ENCODE peak calls at places on chromosomes 4 and X, in six cellular contexts. One of them, this sample, is unnamed.

GRCh38 chrX:82658492-82658891 is 849.6 kb upstream of the POU3F4 start:
- DNase-seq in trophoblast cell: no peak
- DNase-seq in mesenchymal stem cell: no peak
- DNase-seq in neuronal stem cell: no peak
- DNase-seq in H1: no peak
- DNase-seq in IMR-90: no peak
- DNase-seq in this sample: no peak

GRCh38 chr4:183399166-183399565 is 45.3 kb upstream of the CDKN2AIP start:
- DNase-seq in H1: no peak
- DNase-seq in IMR-90: no peak
- DNase-seq in neuronal stem cell: no peak
- DNase-seq in mesenchymal stem cell: no peak
- DNase-seq in trophoblast cell: no peak
- DNase-seq in this sample: no peak

GRCh38 chrX:48972214-48973164 is 845 bp upstream of the KCND1 start:
- DNase-seq in neuronal stem cell: no peak
- DNase-seq in mesenchymal stem cell: peak; percentile 58
- DNase-seq in IMR-90: peak; percentile 41
- DNase-seq in trophoblast cell: peak; percentile 44
- DNase-seq in H1: no peak
- DNase-seq in this sample: peak; percentile 73

GRCh38 chr4:109914356-109914755 is 1.7 kb downstream of the EGF start:
- DNase-seq in neuronal stem cell: no peak
- DNase-seq in trophoblast cell: no peak
- DNase-seq in IMR-90: no peak
- DNase-seq in mesenchymal stem cell: no peak
- DNase-seq in H1: no peak
- DNase-seq in this sample: no peak

GRCh38 chr4:590313-590841 is 14.3 kb upstream of the TMEM271 start:
- DNase-seq in mesenchymal stem cell: no peak
- DNase-seq in neuronal stem cell: no peak
- DNase-seq in trophoblast cell: no peak
- DNase-seq in H1: no peak
- DNase-seq in IMR-90: no peak
- DNase-seq in this sample: no peak

GRCh38 chr4:147831452-147832192 is 99.7 kb downstream of the ARHGAP10 start:
- DNase-seq in neuronal stem cell: no peak
- DNase-seq in trophoblast cell: peak; percentile 88
- DNase-seq in mesenchymal stem cell: peak; percentile 95
- DNase-seq in H1: no peak
- DNase-seq in IMR-90: peak; percentile 93
- DNase-seq in this sample: no peak

GRCh38 chr4:150305995-150306394 is 227.8 kb downstream of the DCLK2 start:
- DNase-seq in mesenchymal stem cell: peak; percentile 28
- DNase-seq in trophoblast cell: no peak
- DNase-seq in H1: no peak
- DNase-seq in neuronal stem cell: no peak
- DNase-seq in IMR-90: peak; percentile 55
- DNase-seq in this sample: no peak

GRCh38 chr4:154660052-154660451 is 47.6 kb upstream of the FGG start:
- DNase-seq in H1: no peak
- DNase-seq in neuronal stem cell: no peak
- DNase-seq in IMR-90: no peak
- DNase-seq in trophoblast cell: no peak
- DNase-seq in mesenchymal stem cell: no peak
- DNase-seq in this sample: no peak

GRCh38 chrX:33330798-33331197 is 119.4 kb upstream of the DMD start:
- DNase-seq in H1: no peak
- DNase-seq in IMR-90: peak; percentile 10
- DNase-seq in mesenchymal stem cell: no peak
- DNase-seq in neuronal stem cell: no peak
- DNase-seq in trophoblast cell: no peak
- DNase-seq in this sample: no peak

GRCh38 chrX:72308566-72309296 is 3.0 kb upstream of the CITED1 start:
- DNase-seq in trophoblast cell: peak; percentile 62
- DNase-seq in IMR-90: peak; percentile 50
- DNase-seq in neuronal stem cell: peak; percentile 56
- DNase-seq in H1: no peak
- DNase-seq in mesenchymal stem cell: peak; percentile 69
- DNase-seq in this sample: peak; percentile 82

GRCh38 chr4:142901166-142901662 is 55.1 kb upstream of the INPP4B start:
- DNase-seq in IMR-90: peak; percentile 43
- DNase-seq in neuronal stem cell: no peak
- DNase-seq in H1: no peak
- DNase-seq in mesenchymal stem cell: peak; percentile 2
- DNase-seq in trophoblast cell: no peak
- DNase-seq in this sample: no peak

GRCh38 chr4:137531951-137532868 is at the start of gene PCDH18:
- DNase-seq in IMR-90: peak; percentile 98
- DNase-seq in neuronal stem cell: peak; percentile 92
- DNase-seq in mesenchymal stem cell: peak; percentile 97
- DNase-seq in trophoblast cell: peak; percentile 14
- DNase-seq in H1: peak; percentile 54
- DNase-seq in this sample: peak; percentile 91

GRCh38 chr4:1200425-1201035 is 28.1 kb upstream of the SPON2 start:
- DNase-seq in IMR-90: peak; percentile 95
- DNase-seq in neuronal stem cell: no peak
- DNase-seq in trophoblast cell: no peak
- DNase-seq in mesenchymal stem cell: peak; percentile 97
- DNase-seq in H1: no peak
- DNase-seq in this sample: peak; percentile 22

GRCh38 chr4:25440478-25441030 is 63.5 kb downstream of the ANAPC4 start:
- DNase-seq in neuronal stem cell: no peak
- DNase-seq in mesenchymal stem cell: no peak
- DNase-seq in H1: no peak
- DNase-seq in IMR-90: no peak
- DNase-seq in trophoblast cell: no peak
- DNase-seq in this sample: no peak

GRCh38 chrX:134676440-134676839 is 18.2 kb upstream of the PLAC1 start:
- DNase-seq in mesenchymal stem cell: peak; percentile 71
- DNase-seq in trophoblast cell: peak; percentile 52
- DNase-seq in neuronal stem cell: no peak
- DNase-seq in H1: no peak
- DNase-seq in IMR-90: peak; percentile 79
- DNase-seq in this sample: no peak

GRCh38 chr4:168540865-168541607 is 44.2 kb downstream of the PALLD start:
- DNase-seq in mesenchymal stem cell: no peak
- DNase-seq in trophoblast cell: peak; percentile 72
- DNase-seq in H1: no peak
- DNase-seq in IMR-90: no peak
- DNase-seq in neuronal stem cell: no peak
- DNase-seq in this sample: no peak

GRCh38 chrX:135737361-135738071 is 24.1 kb downstream of the CT45A1 start:
- DNase-seq in trophoblast cell: no peak
- DNase-seq in mesenchymal stem cell: no peak
- DNase-seq in neuronal stem cell: no peak
- DNase-seq in H1: no peak
- DNase-seq in IMR-90: peak; percentile 1
- DNase-seq in this sample: no peak

GRCh38 chr4:3250956-3251690 is 2.2 kb downstream of the MSANTD1 start:
- DNase-seq in neuronal stem cell: no peak
- DNase-seq in H1: no peak
- DNase-seq in mesenchymal stem cell: no peak
- DNase-seq in IMR-90: no peak
- DNase-seq in trophoblast cell: no peak
- DNase-seq in this sample: peak; percentile 21

GRCh38 chr4:87559090-87559837 is 30.1 kb upstream of the SPARCL1 start:
- DNase-seq in IMR-90: no peak
- DNase-seq in H1: no peak
- DNase-seq in mesenchymal stem cell: no peak
- DNase-seq in neuronal stem cell: peak; percentile 14
- DNase-seq in trophoblast cell: peak; percentile 21
- DNase-seq in this sample: peak; percentile 58

GRCh38 chr4:17398805-17399204 is 113.1 kb downstream of the QDPR start:
- DNase-seq in trophoblast cell: no peak
- DNase-seq in mesenchymal stem cell: no peak
- DNase-seq in IMR-90: no peak
- DNase-seq in H1: no peak
- DNase-seq in neuronal stem cell: no peak
- DNase-seq in this sample: no peak

GRCh38 chrX:72393836-72394517 is 88.3 kb upstream of the CITED1 start:
- DNase-seq in mesenchymal stem cell: peak; percentile 2
- DNase-seq in trophoblast cell: no peak
- DNase-seq in neuronal stem cell: no peak
- DNase-seq in H1: no peak
- DNase-seq in IMR-90: no peak
- DNase-seq in this sample: no peak

GRCh38 chr4:71290074-71290473 is 48.7 kb upstream of the SLC4A4 start:
- DNase-seq in mesenchymal stem cell: no peak
- DNase-seq in H1: no peak
- DNase-seq in neuronal stem cell: no peak
- DNase-seq in IMR-90: peak; percentile 95
- DNase-seq in trophoblast cell: peak; percentile 93
- DNase-seq in this sample: no peak

GRCh38 chr4:89379541-89380035 is 72.0 kb upstream of the GPRIN3 start:
- DNase-seq in IMR-90: no peak
- DNase-seq in neuronal stem cell: no peak
- DNase-seq in H1: no peak
- DNase-seq in trophoblast cell: no peak
- DNase-seq in mesenchymal stem cell: no peak
- DNase-seq in this sample: no peak

GRCh38 chr4:22678851-22679517 is 13.8 kb upstream of the GBA3 start:
- DNase-seq in mesenchymal stem cell: no peak
- DNase-seq in H1: no peak
- DNase-seq in neuronal stem cell: no peak
- DNase-seq in trophoblast cell: no peak
- DNase-seq in IMR-90: no peak
- DNase-seq in this sample: no peak

GRCh38 chrX:112642349-112642748 is 37.4 kb downstream of the LHFPL1 start:
- DNase-seq in neuronal stem cell: peak; percentile 41
- DNase-seq in H1: peak; percentile 13
- DNase-seq in mesenchymal stem cell: peak; percentile 61
- DNase-seq in trophoblast cell: peak; percentile 77
- DNase-seq in IMR-90: peak; percentile 75
- DNase-seq in this sample: peak; percentile 74

GRCh38 chrX:15816453-15816838 is 26.2 kb downstream of the ZRSR2 start:
- DNase-seq in H1: no peak
- DNase-seq in IMR-90: peak; percentile 24
- DNase-seq in trophoblast cell: peak; percentile 17
- DNase-seq in neuronal stem cell: no peak
- DNase-seq in mesenchymal stem cell: peak; percentile 19
- DNase-seq in this sample: no peak

GRCh38 chr4:87257523-87257922 is 37.1 kb upstream of the KLHL8 start:
- DNase-seq in neuronal stem cell: no peak
- DNase-seq in IMR-90: no peak
- DNase-seq in trophoblast cell: no peak
- DNase-seq in H1: no peak
- DNase-seq in mesenchymal stem cell: no peak
- DNase-seq in this sample: no peak

DNA sequence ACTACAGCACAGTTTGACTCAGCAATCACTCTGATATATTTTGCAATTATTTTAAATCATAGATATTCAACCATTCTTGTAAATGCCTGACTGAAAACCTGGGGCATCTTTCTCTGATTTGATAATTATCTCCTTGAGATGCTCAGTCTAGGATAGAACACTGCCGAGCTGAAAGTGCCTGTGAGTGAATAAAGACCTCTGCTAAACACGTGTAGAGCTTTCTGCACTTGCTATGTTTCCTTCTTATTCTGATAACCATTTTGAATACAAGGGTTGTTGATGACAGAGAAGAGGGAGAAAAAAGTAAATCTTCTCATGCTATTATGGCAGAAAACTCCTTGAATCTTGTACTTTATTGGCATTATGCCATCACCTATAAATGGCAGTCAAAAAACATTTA is 1843.4 kb upstream of the IGFBP7 start:
- DNase-seq in H1: no peak
- DNase-seq in IMR-90: no peak
- DNase-seq in mesenchymal stem cell: no peak
- DNase-seq in neuronal stem cell: no peak
- DNase-seq in trophoblast cell: no peak
- DNase-seq in this sample: no peak
- H3K14ac ChIP-seq in H1: no peak overlapping the region
- H3K14ac ChIP-seq in IMR-90: no peak overlapping the region
- H3K14ac ChIP-seq in mesenchymal stem cell: no peak overlapping the region
- H3K14ac ChIP-seq in neuronal stem cell: no peak overlapping the region
- H3K14ac ChIP-seq in trophoblast cell: no peak overlapping the region
- H3K14ac ChIP-seq in this sample: no peak overlapping the region

DNA sequence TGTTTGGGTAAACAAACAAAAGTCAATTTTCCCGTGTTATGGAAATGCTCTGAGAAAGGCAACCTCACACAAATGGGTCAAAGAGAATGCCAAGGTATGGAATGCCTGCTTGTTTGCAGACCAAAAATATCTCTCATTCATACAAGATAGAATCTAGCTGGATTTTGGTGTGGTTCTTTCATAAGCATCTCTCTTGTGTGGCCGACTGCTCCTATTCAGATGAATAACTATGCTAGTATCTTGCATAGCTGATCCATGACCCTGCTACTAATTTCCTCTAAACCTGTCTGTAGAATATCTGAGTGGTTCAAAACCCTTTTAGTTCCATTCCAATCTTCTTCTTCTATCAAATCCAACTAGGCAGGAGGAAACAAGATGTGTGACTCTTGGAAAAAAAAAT is 28.2 kb upstream of the SORBS2 start:
- DNase-seq in mesenchymal stem cell: peak; percentile 29
- DNase-seq in trophoblast cell: peak; percentile 24
- DNase-seq in IMR-90: peak; percentile 33
- DNase-seq in neuronal stem cell: no peak
- DNase-seq in H1: no peak
- DNase-seq in this sample: no peak
- H3K4me2 ChIP-seq in mesenchymal stem cell: no peak overlapping the region
- H3K4me2 ChIP-seq in trophoblast cell: no peak overlapping the region
- H3K4me2 ChIP-seq in IMR-90: peak overlapping the region; percentile 80
- H3K4me2 ChIP-seq in neuronal stem cell: no peak overlapping the region
- H3K4me2 ChIP-seq in H1: peak overlapping the region; percentile 54
- H3K4me2 ChIP-seq in this sample: no peak overlapping the region

DNA sequence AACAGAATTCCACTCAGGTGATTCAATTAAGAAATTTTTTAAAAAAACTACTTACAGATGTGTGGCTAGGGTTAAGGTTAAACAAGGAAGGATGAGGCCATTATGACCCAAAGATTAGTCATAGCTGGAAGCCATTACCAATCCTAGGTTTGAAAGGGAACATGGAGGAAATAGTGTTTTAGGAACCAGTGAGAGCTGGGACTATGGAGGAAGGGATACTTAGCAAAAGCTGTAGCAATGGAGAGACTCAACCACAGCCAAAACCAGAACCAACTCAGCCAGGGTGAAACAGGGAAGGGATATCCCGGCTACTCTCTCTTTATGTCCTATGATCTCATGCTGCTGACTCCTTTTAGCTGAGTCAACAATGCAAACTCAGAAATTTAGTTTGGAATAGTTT is 148.6 kb upstream of the CNKSR2 start:
- DNase-seq in IMR-90: no peak
- DNase-seq in H1: no peak
- DNase-seq in neuronal stem cell: no peak
- DNase-seq in trophoblast cell: no peak
- DNase-seq in mesenchymal stem cell: no peak
- DNase-seq in this sample: no peak
- H3K14ac ChIP-seq in IMR-90: no peak overlapping the region
- H3K14ac ChIP-seq in H1: no peak overlapping the region
- H3K14ac ChIP-seq in neuronal stem cell: no peak overlapping the region
- H3K14ac ChIP-seq in trophoblast cell: no peak overlapping the region
- H3K14ac ChIP-seq in mesenchymal stem cell: no peak overlapping the region
- H3K14ac ChIP-seq in this sample: no peak overlapping the region

DNA sequence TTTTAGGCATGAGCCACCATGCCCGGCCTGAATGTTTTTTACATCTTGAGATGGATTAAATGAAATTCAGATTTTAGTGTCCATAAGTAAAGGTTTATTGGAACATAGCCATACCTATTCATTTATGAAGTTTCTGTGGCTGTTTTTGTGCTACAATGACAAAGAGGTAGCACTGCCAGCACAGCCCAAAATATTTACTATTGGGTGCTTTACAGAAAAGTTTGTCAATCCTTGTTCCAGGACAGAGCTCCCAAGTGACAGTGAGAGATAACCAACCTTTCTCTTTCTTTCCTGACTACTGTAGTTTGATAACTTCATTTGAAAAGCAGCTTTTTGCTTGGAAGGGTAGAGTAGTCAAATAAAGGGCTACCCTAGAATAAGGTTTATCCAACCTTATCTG is 116.2 kb downstream of the CAMK2D start:
- DNase-seq in trophoblast cell: no peak
- DNase-seq in IMR-90: no peak
- DNase-seq in neuronal stem cell: no peak
- DNase-seq in H1: no peak
- DNase-seq in mesenchymal stem cell: no peak
- DNase-seq in this sample: no peak
- H3K4me2 ChIP-seq in trophoblast cell: no peak overlapping the region
- H3K4me2 ChIP-seq in IMR-90: no peak overlapping the region
- H3K4me2 ChIP-seq in neuronal stem cell: no peak overlapping the region
- H3K4me2 ChIP-seq in H1: no peak overlapping the region
- H3K4me2 ChIP-seq in mesenchymal stem cell: no peak overlapping the region
- H3K4me2 ChIP-seq in this sample: no peak overlapping the region

This sample was measured in H9.